ENCODE peak calls at places on chromosomes 5 and 9, in nine cellular contexts. J is activated naive CD4-positive, alpha-beta T cell treated with anti-CD3 and anti-CD28 coated beads, Interleukin-2, amount 50 U/mL, for 16 hours; O is neural progenitor cell; R is dorsolateral prefrontal cortex; U is stimulated activated naive CD8-positive, alpha-beta T cell treated with anti-CD3 and anti-CD28 coated beads, Interleukin-15, amount 100 ng/mL, for 72 hours; H is EH; Y is stimulated activated CD8-positive, alpha-beta memory T cell treated with anti-CD3 and anti-CD28 coated beads, Interleukin-4, amount 100 ng/mL, for 4 hours; E is NCI-H1930; M is stimulated activated CD4-positive, alpha-beta T cell treated with anti-CD3 and anti-CD28 coated beads, Interleukin-2, amount 100 ng/mL, for 48 hours. B is an unnamed sample.

GRCh38 chr9:27365977-27366376 is 69.0 kb upstream of the EQTN start:
- DNase-seq in Y (no peak), U (peak; percentile 53), J (peak; percentile 46), H (no peak), O (no peak), E (no peak), M (peak; percentile 41), R (no peak), B (no peak)

GRCh38 chr5:160672521-160672920 is 179.5 kb downstream of the ATP10B start:
- DNase-seq in J (no peak), M (no peak), R (no peak), H (no peak), Y (no peak), O (no peak), E (no peak), U (no peak), B (no peak)

GRCh38 chr5:136780518-136780917 is 415.2 kb upstream of the TRPC7 start:
- DNase-seq in O (peak; percentile 9), E (no peak), U (no peak), R (no peak), J (no peak), M (no peak), H (no peak), Y (no peak), B (no peak)

GRCh38 chr9:121638399-121638798 is 13.0 kb upstream of the DAB2IP start:
- DNase-seq in U (no peak), E (no peak), H (no peak), J (no peak), O (no peak), Y (no peak), M (no peak), R (no peak), B (no peak)

GRCh38 chr5:377326-377981 is 55.9 kb downstream of the AHRR start:
- DNase-seq in U (peak; percentile 9), H (no peak), J (peak; percentile 4), R (no peak), M (no peak), E (no peak), O (no peak), Y (no peak), B (no peak)

GRCh38 chr9:98678244-98678842 is 30.4 kb downstream of the GABBR2 start:
- DNase-seq in J (no peak), O (peak; percentile 56), R (no peak), U (peak; percentile 7), H (peak; percentile 9), M (peak; percentile 3), E (no peak), Y (no peak), B (peak; percentile 9)

GRCh38 chr5:148474025-148474511 is 90.3 kb downstream of the FBXO38 start:
- DNase-seq in Y (no peak), J (no peak), R (no peak), O (no peak), E (no peak), M (no peak), U (no peak), H (peak; percentile 55), B (no peak)

GRCh38 chr9:91143162-91143561 is 218.6 kb downstream of the AUH start:
- DNase-seq in R (no peak), J (no peak), U (no peak), H (no peak), Y (no peak), O (no peak), E (no peak), M (no peak), B (no peak)

GRCh38 chr5:68368686-68369359 is 153.3 kb downstream of the PIK3R1 start:
- DNase-seq in U (no peak), O (no peak), E (no peak), R (no peak), J (peak; percentile 10), M (no peak), H (no peak), Y (no peak), B (no peak)

GRCh38 chr9:17571825-17572224 is 7.0 kb upstream of the SH3GL2 start:
- DNase-seq in R (no peak), E (no peak), H (no peak), U (no peak), Y (no peak), J (no peak), O (peak; percentile 47), M (no peak), B (no peak)

GRCh38 chr5:163540711-163541110 is 35.3 kb downstream of the MAT2B start:
- DNase-seq in Y (no peak), O (no peak), H (no peak), R (no peak), J (no peak), M (no peak), U (no peak), E (no peak), B (no peak)

GRCh38 chr9:114364528-114365041 is 23.2 kb downstream of the AKNA start:
- DNase-seq in E (no peak), R (no peak), U (no peak), Y (no peak), H (peak; percentile 64), J (no peak), O (no peak), M (no peak), B (no peak)